ENCODE peak calls at places on chromosomes 1 and 21, in six cellular contexts. L is IMR-90, I is mesendoderm, H is mesenchymal stem cell, G is H1, K is trophoblast cell. V is an unnamed sample.

GRCh38 chr1:39173119-39173994 is 31.1 kb upstream of the MACF1 start:
- DNase-seq in L (no peak), G (no peak), H (no peak), K (no peak), I (no peak), V (no peak)

GRCh38 chr1:66478116-66478515 is 55.8 kb upstream of the SGIP1 start:
- DNase-seq in K (peak), I (no peak), H (peak), G (no peak), L (peak), V (no peak)

GRCh38 chr1:222454782-222455181 is 93.1 kb downstream of the HHIPL2 start:
- DNase-seq in L (peak), I (peak), H (no peak), G (no peak), K (peak), V (no peak)

GRCh38 chr1:230793463-230793745 is 46.2 kb downstream of the CAPN9 start:
- DNase-seq in H (no peak), I (no peak), G (peak), K (no peak), L (no peak), V (no peak)

GRCh38 chr1:8412183-8412831 is 94.4 kb downstream of the SLC45A1 start:
- DNase-seq in K (peak), L (peak), I (no peak), G (no peak), H (peak), V (no peak)

GRCh38 chr1:40658895-40659648 is 6.4 kb downstream of the RIMS3 start:
- DNase-seq in K (no peak), H (no peak), L (no peak), I (no peak), G (no peak), V (no peak)

GRCh38 chr1:52662645-52663313 is 29.8 kb downstream of the SHISAL2A start:
- DNase-seq in I (peak), L (peak), H (peak), K (peak), G (peak), V (peak)

GRCh38 chr1:227268943-227269342 is 49.3 kb downstream of the CDC42BPA start:
- DNase-seq in I (no peak), H (peak), L (no peak), K (no peak), G (no peak), V (no peak)

GRCh38 chr1:181090653-181091126 is 2.2 kb downstream of the IER5 start:
- DNase-seq in I (no peak), L (no peak), G (no peak), K (peak), H (no peak), V (no peak)

GRCh38 chr1:17134036-17134435 is 14.8 kb upstream of the PADI2 start:
- DNase-seq in I (no peak), G (no peak), L (no peak), K (no peak), H (no peak), V (no peak)

GRCh38 chr1:156090822-156091188 is 8.5 kb upstream of the MEX3A start:
- DNase-seq in L (peak), G (peak), H (peak), K (peak), I (peak), V (peak)

GRCh38 chr1:58652351-58653184 is 47.3 kb downstream of the MYSM1 start:
- DNase-seq in G (no peak), I (peak), K (peak), L (peak), H (peak), V (peak)

GRCh38 chr1:202251424-202252256 is 58.0 kb downstream of the LGR6 start:
- DNase-seq in I (no peak), H (no peak), L (no peak), G (no peak), K (no peak), V (no peak)

GRCh38 chr1:94614980-94615379 is 73.4 kb upstream of the F3 start:
- DNase-seq in H (no peak), L (no peak), I (no peak), G (no peak), K (no peak), V (no peak)

GRCh38 chr21:43331962-43332458 is 94.9 kb downstream of the SIK1 start:
- DNase-seq in H (peak), L (peak), I (no peak), K (peak), G (no peak), V (no peak)

GRCh38 chr1:55507578-55507931 is 292.4 kb upstream of the USP24 start:
- DNase-seq in G (no peak), L (no peak), I (no peak), H (no peak), K (no peak), V (no peak)

GRCh38 chr1:186297439-186297838 is 77.6 kb downstream of the TPR start:
- DNase-seq in K (no peak), L (no peak), G (no peak), I (no peak), H (no peak), V (no peak)

GRCh38 chr1:81695741-81696140 is 105.0 kb upstream of the ADGRL2 start:
- DNase-seq in H (peak), I (no peak), L (peak), K (no peak), G (no peak), V (no peak)

GRCh38 chr1:181013144-181013543 is 9.5 kb downstream of the STX6 start:
- DNase-seq in K (peak), H (no peak), G (no peak), L (no peak), I (no peak), V (no peak)

GRCh38 chr1:228279011-228279721 is 71.3 kb downstream of the OBSCN start:
- DNase-seq in K (no peak), I (no peak), L (no peak), G (no peak), H (no peak), V (no peak)

GRCh38 chr1:226109829-226110248 is 47.3 kb downstream of the H3-3A start:
- DNase-seq in K (peak), G (peak), H (peak), I (peak), L (peak), V (peak)

GRCh38 chr1:154729031-154729442 is 121.1 kb upstream of the ADAR start:
- DNase-seq in I (peak), G (no peak), K (no peak), L (peak), H (peak), V (no peak)

GRCh38 chr1:173917149-173917548 is at the start of gene SERPINC1:
- DNase-seq in K (no peak), L (no peak), I (no peak), G (no peak), H (no peak), V (no peak)

GRCh38 chr1:156464335-156464734 is 36.2 kb downstream of the MEF2D start:
- DNase-seq in H (no peak), K (no peak), L (peak), I (no peak), G (no peak), V (no peak)

GRCh38 chr1:45887156-45887842 is 83.9 kb downstream of the MAST2 start:
- DNase-seq in L (no peak), K (no peak), I (no peak), G (no peak), H (no peak), V (no peak)

GRCh38 chr1:212485895-212486590 is 53.3 kb downstream of the NENF start:
- DNase-seq in H (peak), I (peak), K (peak), G (no peak), L (peak), V (peak)

DNA sequence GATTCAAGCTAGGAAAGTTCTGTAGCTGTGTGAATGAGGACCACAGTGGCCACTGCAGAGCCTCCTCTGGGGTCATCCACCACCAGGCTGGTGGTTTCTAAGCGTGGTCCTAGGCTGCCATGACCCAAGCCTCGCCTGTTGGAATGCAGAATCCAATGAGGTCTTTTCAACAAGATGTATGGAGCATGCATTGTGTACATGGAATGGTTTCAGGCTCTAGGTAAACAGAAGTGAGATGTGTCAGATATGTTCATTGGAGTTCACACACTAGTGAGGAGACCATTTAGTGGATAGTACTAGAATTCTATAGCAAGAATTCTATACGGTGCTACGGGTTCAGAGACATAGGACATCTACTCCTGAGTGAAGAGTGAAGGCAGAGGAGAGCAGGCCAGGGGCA is 10.7 kb downstream of the RNU5D-1 start:
- DNase-seq in L (no peak), G (no peak), I (no peak), K (peak), H (peak), V (no peak)
- H3K4me3 ChIP-seq in L (no peak), G (no peak), I (no peak), K (no peak), H (no peak), V (no peak)

DNA sequence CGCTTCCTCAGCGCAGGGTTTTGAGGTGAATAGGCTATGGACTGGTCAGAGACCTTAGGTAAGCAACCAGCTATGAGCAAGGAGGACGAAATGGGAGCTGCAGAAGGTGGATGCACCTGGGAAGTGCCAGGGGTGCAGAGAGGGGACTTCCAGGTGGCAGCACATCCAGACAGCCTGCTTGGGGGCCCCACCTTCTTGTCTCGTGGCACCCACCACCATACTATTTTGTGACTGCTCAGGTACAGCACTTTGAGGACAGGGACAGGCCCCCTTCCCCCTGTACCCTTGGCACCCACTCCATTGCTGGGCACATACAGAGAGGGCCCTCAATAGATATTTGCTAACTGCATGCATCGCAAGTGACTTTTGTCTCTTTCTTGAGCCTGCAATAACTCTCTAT is 777 bp upstream of the KISS1 start:
- DNase-seq in I (no peak), K (no peak), G (no peak), L (no peak), H (no peak), V (no peak)
- H2BK120ac ChIP-seq in I (no peak), K (no peak), G (no peak), L (peak), H (no peak), V (no peak)

GRCh38 chr1:204350265-204350664 is 9.5 kb downstream of the PLEKHA6 start:
- DNase-seq in H (no peak), G (no peak), L (no peak), I (peak), K (peak), V (no peak)

GRCh38 chr1:204345941-204346678 is 13.6 kb downstream of the PLEKHA6 start:
- DNase-seq in L (no peak), H (no peak), K (no peak), G (no peak), I (no peak), V (no peak)

GRCh38 chr1:204348722-204349121 is 11.0 kb downstream of the PLEKHA6 start:
- DNase-seq in G (no peak), K (no peak), I (peak), H (peak), L (peak), V (no peak)

GRCh38 chr1:204349602-204350001 is 10.1 kb downstream of the PLEKHA6 start:
- DNase-seq in G (no peak), K (peak), L (no peak), I (no peak), H (no peak), V (no peak)

GRCh38 chr1:204348197-204348596 is 11.5 kb downstream of the PLEKHA6 start:
- DNase-seq in G (no peak), H (no peak), L (no peak), I (no peak), K (no peak), V (no peak)
- H3K4me3 ChIP-seq in G (no peak), H (no peak), L (no peak), I (no peak), K (no peak), V (peak)

DNA sequence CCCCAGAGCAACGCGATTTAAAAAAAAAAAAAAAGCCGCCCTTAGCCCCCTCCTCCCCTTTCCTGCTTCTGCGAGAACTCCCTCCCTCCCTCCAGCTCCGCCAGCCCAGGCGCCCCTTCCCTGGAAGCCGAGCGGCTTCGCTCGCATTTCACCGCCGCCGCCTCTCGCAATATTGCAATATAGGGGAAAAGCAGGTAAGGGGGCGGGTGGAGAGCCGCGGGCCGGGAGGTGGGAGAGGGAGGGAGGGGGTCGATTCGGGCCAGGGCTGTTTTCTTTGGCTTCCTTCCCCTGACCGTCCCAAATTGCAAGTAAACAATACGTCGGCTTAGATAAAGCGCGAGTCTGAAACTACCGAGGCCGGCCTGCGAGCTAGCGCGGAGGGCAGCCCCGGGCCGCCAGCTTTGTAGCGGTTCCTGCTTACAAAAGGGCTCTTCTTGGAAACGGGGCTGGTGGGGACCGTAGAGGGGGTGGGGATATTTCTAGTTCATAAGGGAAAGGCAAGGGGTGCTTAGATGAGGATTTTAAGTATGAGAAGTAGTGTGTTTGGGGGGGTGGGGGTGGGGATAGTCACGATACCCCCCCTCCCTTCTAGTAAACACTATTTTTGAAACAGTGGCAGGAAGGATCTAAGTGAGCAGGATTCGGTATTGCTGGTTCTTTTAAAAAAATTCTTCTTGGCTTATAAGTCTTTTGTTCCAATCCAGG is 523 bp downstream of the LMO4 start:
- DNase-seq in H (peak), I (peak), K (peak), G (peak), L (peak), V (no peak)
- H2BK120ac ChIP-seq in H (peak), I (no peak), K (peak), G (no peak), L (peak), V (no peak)

GRCh38 chr1:56576880-56577858 is 2.2 kb downstream of the PLPP3 start:
- DNase-seq in L (peak), K (peak), G (no peak), H (peak), I (peak), V (no peak)

GRCh38 chr1:56573311-56573710 is 6.1 kb downstream of the PLPP3 start:
- DNase-seq in L (no peak), K (no peak), I (no peak), G (no peak), H (no peak), V (no peak)

GRCh38 chr1:56577859-56578663 is 1.3 kb downstream of the PLPP3 start:
- DNase-seq in K (peak), L (peak), G (no peak), H (peak), I (peak), V (no peak)

GRCh38 chr1:56574794-56575193 is 4.6 kb downstream of the PLPP3 start:
- DNase-seq in L (no peak), H (no peak), I (no peak), G (no peak), K (no peak), V (no peak)

DNA sequence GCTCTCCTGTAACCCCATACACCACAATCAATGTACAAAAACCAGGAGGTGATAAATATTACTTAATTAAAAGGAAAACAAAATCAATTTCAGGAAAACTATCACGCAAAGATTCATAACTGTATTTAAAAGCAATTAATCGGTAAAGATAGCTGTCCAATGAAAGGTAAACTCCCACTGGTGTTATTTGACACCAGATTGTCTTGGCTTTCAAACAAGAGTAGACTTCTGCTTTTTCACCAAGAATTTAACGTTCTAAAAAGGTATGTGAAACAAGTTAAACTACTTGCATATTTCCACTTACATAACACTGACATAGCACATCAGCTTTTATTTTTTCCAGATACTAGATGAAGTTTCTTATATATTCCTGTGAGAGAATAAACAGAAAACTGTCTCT is 3.5 kb downstream of the PLPP3 start:
- DNase-seq in H (no peak), K (peak), G (no peak), L (no peak), I (no peak), V (no peak)
- H3K4me3 ChIP-seq in H (no peak), K (no peak), G (peak), L (peak), I (no peak), V (no peak)

DNA sequence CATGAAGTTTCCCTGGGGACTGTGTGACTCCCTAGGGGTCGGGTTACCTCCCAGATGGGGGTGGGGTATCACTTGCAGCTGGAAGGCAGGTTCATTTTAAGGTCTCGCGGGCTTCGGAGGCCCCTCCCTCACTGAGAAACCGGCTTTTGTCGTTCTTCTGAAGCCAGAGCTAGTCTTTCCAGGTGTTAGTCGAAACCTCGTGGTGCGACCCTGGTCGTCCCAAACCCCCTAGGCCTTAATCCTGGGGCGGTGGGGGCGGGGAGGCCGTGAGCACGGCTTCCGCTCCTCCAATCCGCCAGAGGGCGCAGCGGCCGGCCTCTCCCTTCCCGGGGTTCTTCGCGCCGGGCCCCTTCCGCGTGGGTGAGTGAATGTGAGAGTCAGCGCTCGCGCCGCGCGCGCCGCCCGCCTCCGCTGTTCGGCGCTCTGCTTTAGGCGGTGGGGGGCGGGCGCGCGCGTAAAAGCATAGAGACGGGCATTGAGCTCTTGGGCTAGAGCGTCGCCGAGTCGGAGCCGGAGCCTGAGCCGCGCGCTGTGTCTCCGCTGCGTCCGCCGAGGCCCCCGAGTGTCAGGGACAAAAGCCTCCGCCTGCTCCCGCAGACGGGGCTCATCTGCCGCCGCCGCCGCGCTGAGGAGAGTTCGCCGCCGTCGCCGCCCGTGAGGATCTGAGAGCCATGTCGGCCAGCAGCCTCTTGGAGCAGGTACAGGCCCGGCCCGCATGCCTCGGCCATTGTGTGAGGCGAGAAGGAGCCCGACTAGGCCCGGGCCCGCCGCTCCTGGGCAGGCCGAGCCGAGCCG is at the start of gene YTHDF2:
- DNase-seq in G (peak), I (peak), K (peak), L (peak), H (peak), V (peak)
- H2BK120ac ChIP-seq in G (peak), I (peak), K (peak), L (peak), H (peak), V (peak)

DNA sequence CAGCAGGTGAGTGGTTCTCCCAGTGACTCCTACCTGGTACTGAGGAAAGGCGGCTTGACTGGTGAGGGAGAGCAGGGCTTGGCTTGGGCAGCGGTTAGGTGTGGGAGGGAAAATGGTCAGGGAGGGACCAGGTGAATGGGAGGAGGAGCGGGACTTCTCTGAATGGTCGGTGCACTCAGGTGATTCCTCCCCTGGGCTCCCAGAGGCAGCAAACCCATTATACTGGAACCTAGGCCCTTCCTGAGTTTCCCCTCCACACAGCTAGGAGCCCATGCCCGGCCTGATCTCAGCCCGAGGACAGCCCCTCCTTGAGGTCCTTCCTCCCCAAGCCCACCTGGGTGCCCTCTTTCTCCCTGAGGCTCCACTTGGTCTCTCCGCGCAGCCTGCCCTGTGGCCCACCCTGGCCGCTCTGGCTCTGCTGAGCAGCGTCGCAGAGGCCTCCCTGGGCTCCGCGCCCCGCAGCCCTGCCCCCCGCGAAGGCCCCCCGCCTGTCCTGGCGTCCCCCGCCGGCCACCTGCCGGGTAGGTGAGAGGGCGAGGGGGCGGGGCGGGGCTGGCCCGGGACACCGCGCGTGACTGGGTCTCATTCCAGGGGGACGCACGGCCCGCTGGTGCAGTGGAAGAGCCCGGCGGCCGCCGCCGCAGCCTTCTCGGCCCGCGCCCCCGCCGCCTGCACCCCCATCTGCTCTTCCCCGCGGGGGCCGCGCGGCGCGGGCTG is 2.3 kb downstream of the ARTN start:
- DNase-seq in G (peak), L (no peak), H (no peak), I (peak), K (no peak), V (no peak)
- H3K4me3 ChIP-seq in G (peak), L (peak), H (peak), I (peak), K (peak), V (peak)

GRCh38 chr1:63032171-63032570 is 248.2 kb downstream of the ATG4C start:
- DNase-seq in I (no peak), L (no peak), H (no peak), K (peak), G (no peak), V (no peak)
- H2BK120ac ChIP-seq in I (no peak), L (no peak), H (no peak), K (peak), G (peak), V (no peak)

V was measured in neuronal stem cell.